ENCODE peak calls at places on chromosome 5, in ten cellular contexts. U is GM18507; S is LoVo; N is activated naive CD8-positive, alpha-beta T cell treated with anti-CD3 and anti-CD28 coated beads for 36 hours; W is hippocampal formation; M is HL-60; L is stimulated activated CD8-positive, alpha-beta memory T cell treated with anti-CD3 and anti-CD28 coated beads, Interleukin-12 subunit alpha, Interleukin-12 subunit beta, amount 100 ng/mL, for 1 hour; A is renal cortical epithelial cell; I is GM13977; R is SK-N-DZ. D is an unnamed sample.

GRCh38 chr5:180673371-180674252 is 24.2 kb upstream of the FLT4 start:
- DNase-seq in R (no peak), M (no peak), N (no peak), S (no peak), L (no peak), U (no peak), W (no peak), I (no peak), A (no peak), D (no peak)

GRCh38 chr5:94754824-94755223 is 136.4 kb downstream of the SLF1 start:
- DNase-seq in W (no peak), L (no peak), N (no peak), M (no peak), A (no peak), S (no peak), U (no peak), I (no peak), R (no peak), D (no peak)

GRCh38 chr5:133371371-133372155 is 240.8 kb downstream of the FSTL4 start:
- DNase-seq in R (no peak), M (no peak), L (no peak), W (no peak), A (no peak), S (peak; percentile 52), U (no peak), N (no peak), I (no peak), D (no peak)

GRCh38 chr5:138543730-138544104 is 681 bp upstream of the ETF1 start:
- DNase-seq in I (peak; percentile 62), N (peak; percentile 80), S (no peak), R (no peak), U (peak; percentile 25), A (no peak), L (no peak), W (no peak), M (peak; percentile 65), D (no peak)

GRCh38 chr5:115351356-115352195 is 55.1 kb upstream of the CCDC112 start:
- DNase-seq in M (no peak), R (no peak), W (no peak), U (no peak), A (peak; percentile 90), S (peak; percentile 31), N (no peak), L (no peak), I (no peak), D (no peak)

GRCh38 chr5:133919148-133920136 is 49.0 kb downstream of the C5orf15 start:
- DNase-seq in I (no peak), L (no peak), R (no peak), S (no peak), U (no peak), N (no peak), M (no peak), A (no peak), W (no peak), D (no peak)

GRCh38 chr5:159330131-159330530 is at the start of gene IL12B:
- DNase-seq in L (no peak), R (no peak), N (no peak), S (no peak), M (no peak), I (no peak), A (peak; percentile 44), U (no peak), W (no peak), D (no peak)

GRCh38 chr5:145345883-145346282 is 489.3 kb downstream of the PRELID2 start:
- DNase-seq in I (no peak), M (no peak), R (no peak), S (no peak), A (peak; percentile 63), L (no peak), N (no peak), U (no peak), W (no peak), D (no peak)

GRCh38 chr5:177590406-177590805 is 1.6 kb upstream of the TMED9 start:
- DNase-seq in I (no peak), U (no peak), M (no peak), W (no peak), A (no peak), S (no peak), N (no peak), R (no peak), L (no peak), D (no peak)

GRCh38 chr5:66324357-66324756 is 180.3 kb downstream of the SREK1 start:
- DNase-seq in M (no peak), U (no peak), I (no peak), L (no peak), W (no peak), R (no peak), S (no peak), A (peak; percentile 29), N (no peak), D (no peak)

GRCh38 chr5:68304421-68305052 is 89.0 kb downstream of the PIK3R1 start:
- DNase-seq in L (no peak), I (no peak), N (no peak), R (peak; percentile 67), M (no peak), S (no peak), W (no peak), A (peak; percentile 64), U (no peak), D (no peak)

GRCh38 chr5:44987026-44987425 is 178.3 kb downstream of the MRPS30 start:
- DNase-seq in M (no peak), W (no peak), N (no peak), U (no peak), L (no peak), S (no peak), A (peak; percentile 1), R (no peak), I (no peak), D (no peak)

GRCh38 chr5:140113180-140113698 is 670 bp upstream of the PURA start:
- DNase-seq in L (no peak), R (peak; percentile 35), S (no peak), A (no peak), W (no peak), U (no peak), M (no peak), I (peak; percentile 31), N (peak; percentile 32), D (no peak)

GRCh38 chr5:9698125-9698848 is 68.1 kb upstream of the TAS2R1 start:
- DNase-seq in U (no peak), M (no peak), I (no peak), S (no peak), N (no peak), A (no peak), W (no peak), L (no peak), R (no peak), D (no peak)

GRCh38 chr5:63011158-63011557 is 432.5 kb downstream of the LRRC70 start:
- DNase-seq in R (no peak), W (no peak), N (no peak), M (no peak), U (no peak), I (no peak), A (no peak), L (no peak), S (no peak), D (no peak)

GRCh38 chr5:5270161-5270560 is 130.0 kb downstream of the ADAMTS16 start:
- DNase-seq in W (no peak), N (no peak), S (no peak), U (no peak), R (no peak), I (no peak), L (no peak), A (no peak), M (no peak), D (no peak)

GRCh38 chr5:107743357-107744000 is 72.7 kb upstream of the EFNA5 start:
- DNase-seq in L (no peak), N (no peak), R (no peak), I (no peak), S (no peak), W (no peak), U (no peak), M (no peak), A (peak; percentile 93), D (peak; percentile 2)

GRCh38 chr5:122091942-122092600 is 14.0 kb upstream of the LOX start:
- DNase-seq in R (peak; percentile 18), N (no peak), U (no peak), S (peak; percentile 30), W (no peak), L (no peak), I (no peak), M (no peak), A (peak; percentile 74), D (peak; percentile 60)

GRCh38 chr5:106127341-106127781 is 1543.4 kb downstream of the EFNA5 start:
- DNase-seq in S (no peak), I (peak; percentile 12), W (no peak), M (no peak), L (no peak), A (peak; percentile 78), N (no peak), U (no peak), R (no peak), D (no peak)

GRCh38 chr5:160272041-160272663 is 40.2 kb downstream of the CCNJL start:
- DNase-seq in I (no peak), M (no peak), S (no peak), R (no peak), A (no peak), L (no peak), W (no peak), N (no peak), U (no peak), D (no peak)

GRCh38 chr5:59746261-59746765 is 147.2 kb downstream of the PDE4D start:
- DNase-seq in A (peak; percentile 68), R (no peak), M (no peak), I (no peak), S (no peak), L (no peak), W (no peak), U (no peak), N (no peak), D (no peak)

GRCh38 chr5:82365744-82366228 is 87.6 kb upstream of the RPS23 start:
- DNase-seq in U (no peak), R (no peak), N (peak; percentile 48), A (peak; percentile 93), S (peak; percentile 44), L (no peak), I (no peak), M (no peak), W (no peak), D (no peak)

GRCh38 chr5:149466457-149466972 is 84.7 kb downstream of the CSNK1A1 start:
- DNase-seq in U (no peak), L (no peak), M (no peak), A (peak; percentile 76), N (no peak), I (no peak), W (no peak), S (peak; percentile 55), R (peak; percentile 52), D (no peak)

D was measured in pons.